ENCODE peak calls at places on chromosomes 7 and 10, in nine cellular contexts. O is HCT116, Y is Peyer's patch, S is IMR-90, U is H7, W is hepatocyte, R is colonic mucosa, E is cardiac muscle cell, H is aorta. N is an unnamed sample.

GRCh38 chr10:61751599-61751998 is 88.9 kb downstream of the CABCOCO1 start:
- DNase-seq in O (no peak), Y (no peak), S (peak), U (no peak), W (no peak), R (no peak), E (no peak), H (no peak), N (no peak)

GRCh38 chr7:1897076-1897860 is 227.2 kb downstream of the ELFN1 start:
- DNase-seq in O (no peak), Y (no peak), S (peak), U (no peak), W (no peak), R (no peak), E (no peak), H (no peak), N (no peak)

GRCh38 chr7:155850730-155851678 is 38.7 kb upstream of the SHH start:
- DNase-seq in O (no peak), Y (peak), S (no peak), U (no peak), W (no peak), R (peak), E (no peak), H (peak), N (no peak)

GRCh38 chr7:50352282-50352681 is 47.8 kb downstream of the IKZF1 start:
- DNase-seq in O (no peak), Y (no peak), S (no peak), U (no peak), W (no peak), R (no peak), E (no peak), H (no peak), N (no peak)

GRCh38 chr7:139936760-139937310 is 107.8 kb downstream of the TBXAS1 start:
- DNase-seq in O (no peak), Y (no peak), S (peak), U (no peak), W (peak), R (no peak), E (no peak), H (no peak), N (no peak)

GRCh38 chr7:125876436-125876835 is 946.8 kb upstream of the POT1 start:
- DNase-seq in O (no peak), Y (no peak), S (no peak), U (no peak), W (no peak), R (no peak), E (no peak), H (no peak), N (no peak)

GRCh38 chr10:48811917-48812316 is 127.2 kb downstream of the WDFY4 start:
- DNase-seq in O (no peak), Y (no peak), S (no peak), U (no peak), W (no peak), R (no peak), E (no peak), H (no peak), N (no peak)

GRCh38 chr7:158186406-158186805 is 401.2 kb downstream of the PTPRN2 start:
- DNase-seq in O (no peak), Y (no peak), S (no peak), U (no peak), W (no peak), R (no peak), E (no peak), H (no peak), N (no peak)

GRCh38 chr10:90227259-90227658 is 525.9 kb downstream of the KIF20B start:
- DNase-seq in O (peak), Y (no peak), S (peak), U (no peak), W (no peak), R (no peak), E (no peak), H (no peak), N (peak)

GRCh38 chr10:97411411-97411810 is 10.3 kb upstream of the RRP12 start:
- DNase-seq in O (no peak), Y (no peak), S (peak), U (peak), W (no peak), R (no peak), E (peak), H (no peak), N (no peak)

GRCh38 chr10:113073549-113074189 is 123.6 kb downstream of the TCF7L2 start:
- DNase-seq in O (peak), Y (peak), S (peak), U (peak), W (peak), R (peak), E (no peak), H (peak), N (no peak)

GRCh38 chr10:19546224-19546623 is 270.0 kb upstream of the PLXDC2 start:
- DNase-seq in O (no peak), Y (no peak), S (no peak), U (no peak), W (peak), R (no peak), E (no peak), H (no peak), N (no peak)

GRCh38 chr7:3922175-3922635 is 621.2 kb downstream of the SDK1 start:
- DNase-seq in O (peak), Y (no peak), S (peak), U (peak), W (peak), R (peak), E (peak), H (no peak), N (peak)

GRCh38 chr7:152520861-152521302 is 85.1 kb upstream of the KMT2C start:
- DNase-seq in O (no peak), Y (no peak), S (no peak), U (no peak), W (no peak), R (no peak), E (peak), H (peak), N (no peak)

GRCh38 chr10:27360581-27361172 is 120.1 kb upstream of the ACBD5 start:
- DNase-seq in O (peak), Y (peak), S (peak), U (peak), W (peak), R (peak), E (peak), H (peak), N (peak)

GRCh38 chr7:3588341-3588740 is 287.3 kb downstream of the SDK1 start:
- DNase-seq in O (no peak), Y (no peak), S (no peak), U (no peak), W (no peak), R (no peak), E (peak), H (no peak), N (no peak)

GRCh38 chr10:63542835-63543575 is 21.8 kb downstream of the REEP3 start:
- DNase-seq in O (peak), Y (no peak), S (peak), U (no peak), W (peak), R (no peak), E (no peak), H (no peak), N (no peak)

GRCh38 chr7:28984631-28985030 is 26.5 kb upstream of the TRIL start:
- DNase-seq in O (no peak), Y (no peak), S (peak), U (peak), W (peak), R (peak), E (no peak), H (no peak), N (no peak)

GRCh38 chr7:156895024-156895780 is 2.2 kb upstream of the LMBR1 start:
- DNase-seq in O (no peak), Y (no peak), S (no peak), U (no peak), W (no peak), R (no peak), E (no peak), H (no peak), N (no peak)

GRCh38 chr7:73809454-73810090 is 21.2 kb upstream of the CLDN4 start:
- DNase-seq in O (peak), Y (peak), S (no peak), U (peak), W (peak), R (peak), E (no peak), H (peak), N (no peak)

GRCh38 chr10:51786684-51787035 is 87.3 kb upstream of the CSTF2T start:
- DNase-seq in O (no peak), Y (no peak), S (peak), U (no peak), W (no peak), R (no peak), E (no peak), H (no peak), N (no peak)

GRCh38 chr10:132889556-132889955 is 52.8 kb downstream of the CFAP46 start:
- DNase-seq in O (no peak), Y (no peak), S (no peak), U (no peak), W (no peak), R (no peak), E (no peak), H (peak), N (no peak)

GRCh38 chr10:36676321-36677169 is 448.9 kb upstream of the ANKRD30A start:
- DNase-seq in O (no peak), Y (no peak), S (peak), U (no peak), W (no peak), R (no peak), E (peak), H (no peak), N (no peak)

GRCh38 chr7:100600222-100601038 is 1.7 kb upstream of the PCOLCE start:
- DNase-seq in O (no peak), Y (no peak), S (no peak), U (peak), W (no peak), R (no peak), E (no peak), H (no peak), N (no peak)

GRCh38 chr10:45515630-45516029 is 141.6 kb downstream of the ALOX5 start:
- DNase-seq in O (no peak), Y (no peak), S (no peak), U (peak), W (no peak), R (no peak), E (no peak), H (no peak), N (no peak)

GRCh38 chr10:69088471-69088769 is 517 bp downstream of the SRGN start:
- DNase-seq in O (no peak), Y (no peak), S (no peak), U (no peak), W (no peak), R (no peak), E (no peak), H (no peak), N (no peak)

GRCh38 chr7:157470017-157470322 is 133.2 kb downstream of the DNAJB6 start:
- DNase-seq in O (no peak), Y (no peak), S (no peak), U (peak), W (no peak), R (no peak), E (no peak), H (no peak), N (no peak)

GRCh38 chr10:97608991-97609561 is 19.6 kb downstream of the C10orf62 start:
- DNase-seq in O (no peak), Y (no peak), S (no peak), U (peak), W (no peak), R (no peak), E (peak), H (no peak), N (no peak)

GRCh38 chr10:83881647-83882046 is 257.7 kb upstream of the GHITM start:
- DNase-seq in O (no peak), Y (no peak), S (no peak), U (no peak), W (no peak), R (no peak), E (no peak), H (no peak), N (no peak)

GRCh38 chr10:98316661-98317060 is 48.7 kb upstream of the LOXL4 start:
- DNase-seq in O (no peak), Y (no peak), S (peak), U (no peak), W (no peak), R (no peak), E (no peak), H (no peak), N (no peak)

DNA sequence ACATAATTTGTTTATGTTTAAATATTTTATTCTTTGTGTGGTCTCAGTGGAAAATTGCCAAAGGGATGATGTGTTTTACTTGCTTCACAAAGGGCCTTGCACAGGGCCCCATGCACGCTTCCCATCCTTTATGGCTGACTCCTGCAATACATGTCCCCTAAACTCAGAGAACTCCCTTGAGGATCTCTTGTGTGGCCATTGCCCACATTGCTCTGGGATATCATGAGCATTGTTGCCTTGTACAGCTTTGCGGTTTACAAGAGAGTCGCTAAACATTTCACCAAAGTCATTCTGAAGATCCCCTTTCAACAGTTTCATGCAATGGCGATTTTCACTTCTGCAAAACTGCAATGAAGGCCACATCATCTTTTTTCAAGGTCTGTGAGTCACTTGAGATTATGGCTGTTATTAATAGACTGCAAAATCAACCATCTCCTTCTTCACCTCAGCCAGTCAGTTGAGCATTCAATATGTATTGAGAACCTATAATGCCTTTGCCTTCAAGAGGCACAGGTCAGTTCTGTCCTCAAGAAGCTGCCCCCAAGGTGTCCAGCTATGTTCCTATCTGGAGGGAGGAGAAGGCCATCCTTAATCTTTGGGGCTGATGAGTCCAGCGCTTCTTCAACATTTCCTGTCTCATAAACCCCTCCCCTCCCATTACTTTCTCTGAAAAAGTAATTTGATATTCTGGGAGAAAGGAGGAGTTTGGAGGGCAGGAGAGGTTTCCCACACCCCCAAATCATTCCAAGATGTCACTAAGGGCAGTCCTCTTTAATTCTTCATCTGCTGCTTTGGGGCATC is 108.1 kb downstream of the CCDC71L start:
- DNase-seq in O (no peak), Y (no peak), S (peak), U (no peak), W (no peak), R (no peak), E (no peak), H (no peak), N (no peak)
- H3K4me3 ChIP-seq in O (no peak), Y (no peak), S (no peak), U (no peak), W (no peak), R (no peak), E (no peak), H (no peak), N (no peak)

GRCh38 chr10:14601872-14602725 is 172.6 kb downstream of the FAM107B start:
- DNase-seq in O (peak), Y (peak), S (peak), U (no peak), W (peak), R (no peak), E (no peak), H (no peak), N (no peak)
- H3K4me3 ChIP-seq in O (no peak), Y (peak), S (peak), U (no peak), W (peak), R (no peak), E (no peak), H (no peak), N (no peak)

GRCh38 chr10:21165489-21165888 is 268.4 kb upstream of the NEBL start:
- DNase-seq in O (no peak), Y (no peak), S (no peak), U (no peak), W (no peak), R (no peak), E (no peak), H (no peak), N (no peak)

GRCh38 chr10:21164687-21165086 is 267.6 kb upstream of the NEBL start:
- DNase-seq in O (no peak), Y (no peak), S (no peak), U (no peak), W (no peak), R (no peak), E (no peak), H (no peak), N (no peak)

GRCh38 chr10:21169271-21169670 is 272.2 kb upstream of the NEBL start:
- DNase-seq in O (no peak), Y (no peak), S (no peak), U (no peak), W (no peak), R (no peak), E (no peak), H (no peak), N (no peak)

GRCh38 chr10:21167288-21168010 is 270.3 kb upstream of the NEBL start:
- DNase-seq in O (no peak), Y (no peak), S (no peak), U (no peak), W (no peak), R (no peak), E (no peak), H (no peak), N (no peak)

GRCh38 chr10:21166557-21167287 is 269.6 kb upstream of the NEBL start:
- DNase-seq in O (no peak), Y (no peak), S (no peak), U (no peak), W (no peak), R (peak), E (no peak), H (no peak), N (no peak)
- H3K4me3 ChIP-seq in O (no peak), Y (no peak), S (no peak), U (no peak), W (no peak), R (no peak), E (no peak), H (no peak), N (no peak)

GRCh38 chr10:104308439-104308903 is 29.8 kb downstream of the ITPRIP start:
- DNase-seq in O (no peak), Y (no peak), S (no peak), U (no peak), W (no peak), R (no peak), E (no peak), H (no peak), N (peak)
- H3K4me3 ChIP-seq in O (no peak), Y (no peak), S (no peak), U (no peak), W (no peak), R (no peak), E (no peak), H (no peak), N (peak)

DNA sequence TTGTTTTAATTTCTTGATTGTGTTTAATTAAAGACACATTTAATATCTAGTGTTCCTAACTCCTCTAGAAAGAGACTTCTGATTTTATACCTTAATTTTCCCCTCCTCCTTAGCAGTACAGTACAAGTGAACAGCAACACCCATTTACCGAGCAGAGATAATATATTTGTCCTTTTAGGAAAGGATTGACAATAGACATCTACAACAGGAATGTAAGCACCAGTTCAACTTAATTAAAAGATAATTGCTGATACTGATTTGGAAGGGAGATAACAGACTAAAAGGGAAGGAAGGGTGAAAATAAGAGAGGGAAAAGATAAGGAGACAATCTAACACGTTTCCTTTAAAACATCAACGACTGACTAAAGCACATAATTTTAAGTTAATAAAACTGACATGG is 119.3 kb downstream of the SRPK2 start:
- DNase-seq in O (no peak), Y (no peak), S (no peak), U (no peak), W (no peak), R (no peak), E (no peak), H (no peak), N (no peak)
- H3K4me3 ChIP-seq in O (no peak), Y (peak), S (peak), U (no peak), W (peak), R (peak), E (no peak), H (peak), N (peak)

DNA sequence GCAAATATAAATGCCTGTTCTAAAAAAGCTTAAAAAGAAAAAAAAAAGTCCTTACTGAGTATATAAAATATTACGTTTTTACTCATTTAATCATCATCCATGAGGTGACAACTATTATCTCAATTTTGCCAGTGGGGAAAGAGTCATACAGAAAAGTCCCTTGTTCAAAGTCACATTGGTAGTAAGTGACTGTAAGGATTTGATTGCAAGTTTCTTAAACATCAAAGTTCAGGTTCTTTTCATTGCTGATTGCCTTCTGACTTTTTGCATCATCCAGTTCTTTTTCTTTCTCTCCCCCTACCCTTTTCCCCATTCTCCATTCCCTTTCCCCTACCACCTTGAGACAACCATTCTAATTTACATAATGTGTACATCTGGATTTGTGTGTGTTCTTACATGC is 363.3 kb downstream of the NRG3 start:
- DNase-seq in O (no peak), Y (no peak), S (no peak), U (no peak), W (no peak), R (no peak), E (no peak), H (no peak), N (no peak)
- H3K4me3 ChIP-seq in O (no peak), Y (no peak), S (no peak), U (no peak), W (no peak), R (no peak), E (no peak), H (no peak), N (no peak)

GRCh38 chr7:20786779-20787651 is at the start of gene SP8:
- DNase-seq in O (no peak), Y (peak), S (peak), U (peak), W (peak), R (peak), E (peak), H (peak), N (no peak)
- H3K4me3 ChIP-seq in O (peak), Y (peak), S (peak), U (peak), W (peak), R (peak), E (peak), H (peak), N (no peak)

GRCh38 chr7:129786825-129787563 is 165.8 kb downstream of the UBE2H start:
- DNase-seq in O (no peak), Y (no peak), S (no peak), U (peak), W (no peak), R (no peak), E (no peak), H (no peak), N (no peak)

GRCh38 chr7:129784783-129785456 is 167.8 kb downstream of the UBE2H start:
- DNase-seq in O (no peak), Y (peak), S (no peak), U (peak), W (no peak), R (no peak), E (no peak), H (no peak), N (no peak)

GRCh38 chr7:129784437-129784782 is 168.3 kb downstream of the UBE2H start:
- DNase-seq in O (no peak), Y (no peak), S (no peak), U (peak), W (no peak), R (no peak), E (no peak), H (no peak), N (no peak)

GRCh38 chr7:129785457-129786178 is 167.1 kb downstream of the UBE2H start:
- DNase-seq in O (no peak), Y (peak), S (no peak), U (peak), W (no peak), R (no peak), E (no peak), H (no peak), N (no peak)

DNA sequence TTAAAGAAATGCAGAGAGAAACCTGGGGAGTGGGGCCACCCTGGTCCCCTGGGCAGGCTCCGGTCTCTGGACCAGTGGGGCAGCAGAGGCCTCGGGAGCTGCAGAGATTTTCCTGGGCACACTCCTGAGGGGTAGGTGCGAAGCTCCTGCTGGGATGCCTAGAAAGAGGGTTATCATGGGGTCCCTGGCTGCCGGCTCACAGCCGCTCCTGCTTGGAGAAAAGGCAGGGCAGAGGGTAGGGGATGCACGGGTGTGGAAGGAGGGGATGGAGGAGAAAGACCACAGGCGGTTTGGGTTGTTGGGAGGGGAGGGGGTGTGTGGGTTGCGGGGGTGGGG is 166.6 kb downstream of the UBE2H start:
- DNase-seq in O (no peak), Y (peak), S (no peak), U (peak), W (no peak), R (no peak), E (no peak), H (no peak), N (no peak)
- H3K4me3 ChIP-seq in O (no peak), Y (no peak), S (no peak), U (no peak), W (no peak), R (no peak), E (no peak), H (no peak), N (no peak)

GRCh38 chr7:117665393-117665792 is 185.6 kb downstream of the CFTR start:
- DNase-seq in O (no peak), Y (no peak), S (peak), U (no peak), W (no peak), R (no peak), E (no peak), H (no peak), N (no peak)
- H3K4me3 ChIP-seq in O (no peak), Y (no peak), S (no peak), U (no peak), W (no peak), R (no peak), E (no peak), H (no peak), N (no peak)

N was measured in Jurkat, Clone E6-1.